ENCODE peak calls at places on chromosomes 4 and X, in five cellular contexts. Q, Z, M, L and S are unnamed samples.
A peak's percentile ranks its signal among the peaks of the same experiment; 100 is the strongest.

GRCh38 chrX:9659571-9660195 is 106.0 kb downstream of the GPR143 start:
- DNase-seq in L (no peak), Q (no peak), Z (no peak), M (no peak), S (no peak)

GRCh38 chr4:78800965-78801364 is 24.8 kb downstream of the BMP2K start:
- DNase-seq in L (no peak), Z (no peak), M (no peak), Q (no peak), S (no peak)

GRCh38 chrX:15206306-15206705 is 63.6 kb downstream of the ASB9 start:
- DNase-seq in Q (no peak), Z (no peak), L (no peak), M (no peak), S (no peak)

GRCh38 chr4:142900622-142901021 is 54.5 kb upstream of the INPP4B start:
- DNase-seq in L (no peak), Z (no peak), Q (no peak), M (no peak), S (no peak)

GRCh38 chrX:46447384-46447783 is 97.8 kb downstream of the ZNF674 start:
- DNase-seq in Q (no peak), Z (peak; percentile 19), L (no peak), M (no peak), S (no peak)

GRCh38 chrX:45885931-45886330 is 659.3 kb downstream of the ZNF674 start:
- DNase-seq in Q (no peak), Z (no peak), M (no peak), L (no peak), S (no peak)

GRCh38 chr4:132504438-132504837 is 644.7 kb upstream of the PCDH10 start:
- DNase-seq in M (no peak), Q (no peak), L (no peak), Z (no peak), S (no peak)

GRCh38 chr4:74223801-74224200 is 65.9 kb downstream of the MTHFD2L start:
- DNase-seq in M (no peak), L (no peak), Z (no peak), Q (no peak), S (no peak)

GRCh38 chr4:77240469-77241066 is 83.6 kb downstream of the CCNG2 start:
- DNase-seq in Q (no peak), Z (peak; percentile 74), M (peak; percentile 66), L (peak; percentile 41), S (peak; percentile 72)

GRCh38 chrX:113594504-113594903 is 753.9 kb upstream of the AMOT start:
- DNase-seq in Z (no peak), L (no peak), Q (no peak), M (no peak), S (no peak)

GRCh38 chr4:108053281-108053701 is 63.6 kb downstream of the HADH start:
- DNase-seq in M (no peak), Q (no peak), L (no peak), Z (no peak), S (no peak)

GRCh38 chr4:41178372-41179085 is 35.8 kb downstream of the APBB2 start:
- DNase-seq in Z (no peak), M (no peak), L (no peak), Q (no peak), S (no peak)

GRCh38 chr4:23981328-23981727 is 91.5 kb upstream of the PPARGC1A start:
- DNase-seq in Z (no peak), M (no peak), Q (no peak), L (no peak), S (no peak)

GRCh38 chr4:83455300-83456183 is at the start of the genes HELQ and MRPS18C:
- DNase-seq in L (peak; percentile 97), Z (peak; percentile 99), Q (peak; percentile 98), M (peak; percentile 84), S (peak; percentile 88)

GRCh38 chr4:158484173-158484885 is 37.4 kb upstream of the RXFP1 start:
- DNase-seq in M (no peak), Q (no peak), L (no peak), Z (no peak), S (no peak)

GRCh38 chr4:147899512-147899911 is 167.6 kb downstream of the ARHGAP10 start:
- DNase-seq in Z (no peak), Q (no peak), L (no peak), M (no peak), S (no peak)

GRCh38 chr4:18568600-18568999 is 547.0 kb upstream of the LCORL start:
- DNase-seq in M (no peak), Q (no peak), Z (no peak), L (no peak), S (no peak)

GRCh38 chrX:19698125-19698524 is 182.8 kb upstream of the MAP3K15 start:
- DNase-seq in Q (no peak), L (no peak), Z (no peak), M (no peak), S (no peak)